ENCODE peak calls at places on chromosomes 3 and 15, in five cellular contexts. I is HepG2, A is K562, W is NB4, D is A549. H is an unnamed sample.

GRCh38 chr3:190537131-190537530 is 23.2 kb downstream of the IL1RAP start:
- DNase-seq in I (no peak), A (no peak), W (no peak), D (no peak), H (no peak)

GRCh38 chr15:55221090-55222011 is 24.6 kb upstream of the RSL24D1 start:
- DNase-seq in I (peak), A (no peak), W (peak), D (peak), H (peak)

GRCh38 chr3:141788147-141788546 is 24.9 kb downstream of the GRK7 start:
- DNase-seq in I (no peak), A (no peak), W (no peak), D (no peak), H (no peak)

GRCh38 chr3:135753506-135753905 is 212.0 kb upstream of the PPP2R3A start:
- DNase-seq in I (no peak), A (no peak), W (no peak), D (no peak), H (no peak)

GRCh38 chr3:110314512-110315114 is 757.0 kb upstream of the NECTIN3 start:
- DNase-seq in I (peak), A (peak), W (peak), D (peak), H (peak)

GRCh38 chr15:36323607-36324006 is 255.8 kb upstream of the CDIN1 start:
- DNase-seq in I (no peak), A (no peak), W (no peak), D (no peak), H (no peak)

GRCh38 chr3:156674911-156675743 is 737 bp downstream of the TIPARP start:
- DNase-seq in I (no peak), A (peak), W (peak), D (peak), H (peak)

GRCh38 chr15:96416218-96416933 is 85.9 kb downstream of the NR2F2 start:
- DNase-seq in I (no peak), A (no peak), W (no peak), D (no peak), H (no peak)

GRCh38 chr15:88900309-88900981 is 5.1 kb upstream of the HAPLN3 start:
- DNase-seq in I (no peak), A (no peak), W (no peak), D (peak), H (no peak)

GRCh38 chr15:78951841-78952238 is 7.0 kb upstream of the CTSH start:
- DNase-seq in I (peak), A (no peak), W (no peak), D (peak), H (no peak)

GRCh38 chr3:5122741-5123706 is 932 bp downstream of the ARL8B start:
- DNase-seq in I (peak), A (peak), W (peak), D (peak), H (peak)

GRCh38 chr3:146491303-146491702 is 21.9 kb upstream of the PLSCR2 start:
- DNase-seq in I (no peak), A (no peak), W (no peak), D (no peak), H (no peak)

GRCh38 chr3:98812851-98813374 is 49.8 kb downstream of the ST3GAL6 start:
- DNase-seq in I (peak), A (peak), W (peak), D (peak), H (peak)

GRCh38 chr3:112097378-112097777 is 11.2 kb downstream of the C3orf52 start:
- DNase-seq in I (peak), A (peak), W (peak), D (peak), H (peak)

GRCh38 chr3:52742418-52743041 is 28.2 kb downstream of the NEK4 start:
- DNase-seq in I (peak), A (peak), W (peak), D (peak), H (peak)

GRCh38 chr3:5022966-5023776 is 43.9 kb downstream of the BHLHE40 start:
- DNase-seq in I (peak), A (peak), W (no peak), D (peak), H (peak)

GRCh38 chr3:150394606-150395005 is 13.5 kb upstream of the TSC22D2 start:
- DNase-seq in I (no peak), A (no peak), W (no peak), D (no peak), H (no peak)

GRCh38 chr3:165837058-165837525 is at the start of gene BCHE:
- DNase-seq in I (no peak), A (no peak), W (no peak), D (peak), H (peak)

GRCh38 chr15:33735637-33736247 is 232.6 kb upstream of the CHRM5 start:
- DNase-seq in I (peak), A (peak), W (peak), D (peak), H (peak)

GRCh38 chr3:46709147-46709654 is 8.0 kb downstream of the TMIE start:
- DNase-seq in I (no peak), A (no peak), W (no peak), D (no peak), H (no peak)

GRCh38 chr3:70824785-70825184 is 512.3 kb upstream of the MDFIC2 start:
- DNase-seq in I (no peak), A (no peak), W (no peak), D (peak), H (peak)

GRCh38 chr3:152849996-152850578 is 15.2 kb downstream of the P2RY1 start:
- DNase-seq in I (no peak), A (peak), W (no peak), D (no peak), H (no peak)

GRCh38 chr15:58924326-58924725 is 9.2 kb downstream of the SLTM start:
- DNase-seq in I (no peak), A (no peak), W (peak), D (no peak), H (no peak)

GRCh38 chr3:105860649-105861048 is 8.2 kb downstream of the CBLB start:
- DNase-seq in I (no peak), A (no peak), W (no peak), D (no peak), H (peak)

GRCh38 chr15:70447927-70448698 is 315.2 kb downstream of the UACA start:
- DNase-seq in I (no peak), A (peak), W (peak), D (no peak), H (no peak)

GRCh38 chr3:53219897-53220483 is 35.8 kb downstream of the TKT start:
- DNase-seq in I (peak), A (peak), W (peak), D (peak), H (peak)

GRCh38 chr3:23590424-23590823 is 215.3 kb upstream of the UBE2E1 start:
- DNase-seq in I (no peak), A (no peak), W (no peak), D (no peak), H (no peak)

GRCh38 chr3:194913281-194913680 is 227.6 kb downstream of the FAM43A start:
- DNase-seq in I (no peak), A (no peak), W (no peak), D (no peak), H (no peak)

GRCh38 chr15:68252925-68253534 is 23.5 kb upstream of the CLN6 start:
- DNase-seq in I (peak), A (peak), W (peak), D (peak), H (peak)

GRCh38 chr3:106593381-106593780 is 724.6 kb upstream of the CBLB start:
- DNase-seq in I (no peak), A (no peak), W (no peak), D (no peak), H (no peak)

GRCh38 chr3:193788189-193788946 is 195.4 kb downstream of the OPA1 start:
- DNase-seq in I (peak), A (peak), W (peak), D (peak), H (peak)

GRCh38 chr3:46962990-46963389 is 13.6 kb downstream of the CCDC12 start:
- DNase-seq in I (no peak), A (no peak), W (no peak), D (no peak), H (no peak)

GRCh38 chr3:165336786-165337185 is 140.6 kb upstream of the SLITRK3 start:
- DNase-seq in I (no peak), A (no peak), W (no peak), D (no peak), H (no peak)

GRCh38 chr3:49536875-49537533 is 17.3 kb upstream of the BSN start:
- DNase-seq in I (no peak), A (no peak), W (no peak), D (no peak), H (no peak)

GRCh38 chr3:56467108-56467507 is 1.2 kb downstream of the ERC2 start:
- DNase-seq in I (peak), A (peak), W (no peak), D (peak), H (peak)

GRCh38 chr3:126212629-126213375 is 32.4 kb upstream of the ALDH1L1 start:
- DNase-seq in I (peak), A (no peak), W (peak), D (peak), H (peak)

GRCh38 chr15:67884514-67885225 is 44.8 kb upstream of the RNU6-1 start:
- DNase-seq in I (peak), A (peak), W (peak), D (peak), H (peak)

GRCh38 chr3:46960081-46960701 is 16.4 kb downstream of the CCDC12 start:
- DNase-seq in I (no peak), A (no peak), W (no peak), D (no peak), H (peak)

GRCh38 chr3:7000501-7000900 is 139.6 kb downstream of the GRM7 start:
- DNase-seq in I (no peak), A (no peak), W (no peak), D (no peak), H (no peak)

GRCh38 chr3:197171481-197172067 is 126.8 kb downstream of the DLG1 start:
- DNase-seq in I (no peak), A (no peak), W (no peak), D (no peak), H (no peak)
- TF ChIP-seq MYC in I (no peak), A (no peak), W (no peak), D (no peak), H (no peak)

DNA sequence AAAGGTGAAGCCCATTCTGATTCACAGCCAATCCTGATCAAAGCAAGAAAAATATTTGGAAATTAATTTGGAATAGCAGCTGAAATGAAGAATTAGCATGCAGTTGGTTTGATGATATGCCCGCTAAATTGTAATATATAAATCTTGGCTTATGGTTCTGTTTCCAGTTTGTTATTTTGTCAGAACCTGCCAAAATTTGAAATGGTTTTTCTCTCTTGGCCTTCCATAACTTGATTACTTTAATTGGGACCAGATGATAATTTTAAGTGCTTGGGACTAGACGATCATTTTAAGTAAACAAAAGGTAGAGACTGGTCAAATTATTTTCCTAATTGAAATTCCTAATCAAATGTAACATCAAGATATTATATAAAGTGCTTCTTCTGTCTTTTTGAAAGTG is 842.4 kb downstream of the TBL1XR1 start:
- DNase-seq in I (no peak), A (no peak), W (no peak), D (no peak), H (no peak)
- TF ChIP-seq MYC in I (no peak), A (no peak), W (no peak), D (no peak), H (no peak)

GRCh38 chr3:58658508-58658907 is 8.1 kb downstream of the FAM3D start:
- DNase-seq in I (no peak), A (no peak), W (no peak), D (no peak), H (no peak)
- TF ChIP-seq MYC in I (no peak), A (no peak), W (no peak), D (no peak), H (no peak)

GRCh38 chr15:40437754-40438687 is 2.7 kb upstream of the BAHD1 start:
- DNase-seq in I (no peak), A (peak), W (no peak), D (no peak), H (no peak)
- TF ChIP-seq MYC in I (no peak), A (no peak), W (no peak), D (no peak), H (no peak)

GRCh38 chr3:171165986-171166385 is 139.5 kb upstream of the SLC2A2 start:
- DNase-seq in I (no peak), A (no peak), W (no peak), D (no peak), H (no peak)

GRCh38 chr3:171168551-171168950 is 142.0 kb upstream of the SLC2A2 start:
- DNase-seq in I (no peak), A (no peak), W (no peak), D (no peak), H (no peak)

GRCh38 chr3:171169866-171170265 is 143.3 kb upstream of the SLC2A2 start:
- DNase-seq in I (no peak), A (no peak), W (no peak), D (no peak), H (no peak)

GRCh38 chr3:171169443-171169842 is 142.9 kb upstream of the SLC2A2 start:
- DNase-seq in I (no peak), A (no peak), W (no peak), D (no peak), H (no peak)

GRCh38 chr3:171168086-171168485 is 141.6 kb upstream of the SLC2A2 start:
- DNase-seq in I (peak), A (no peak), W (no peak), D (peak), H (no peak)
- TF ChIP-seq MYC in I (no peak), A (no peak), W (no peak), D (no peak), H (no peak)

GRCh38 chr15:83356516-83357399 is 72.3 kb upstream of the BNC1 start:
- DNase-seq in I (no peak), A (no peak), W (no peak), D (no peak), H (no peak)

GRCh38 chr15:83364541-83364940 is 80.1 kb upstream of the BNC1 start:
- DNase-seq in I (no peak), A (no peak), W (no peak), D (no peak), H (no peak)

GRCh38 chr15:83365370-83365938 is 81.0 kb upstream of the BNC1 start:
- DNase-seq in I (no peak), A (no peak), W (peak), D (peak), H (peak)

GRCh38 chr15:83358972-83359564 is 74.6 kb upstream of the BNC1 start:
- DNase-seq in I (no peak), A (no peak), W (no peak), D (no peak), H (no peak)

GRCh38 chr15:83362706-83363105 is 78.2 kb upstream of the BNC1 start:
- DNase-seq in I (no peak), A (no peak), W (no peak), D (no peak), H (no peak)
- TF ChIP-seq MYC in I (no peak), A (no peak), W (no peak), D (no peak), H (no peak)

GRCh38 chr3:32200490-32200889 is 38.0 kb upstream of the CMTM8 start:
- DNase-seq in I (no peak), A (no peak), W (no peak), D (no peak), H (peak)
- TF ChIP-seq MYC in I (no peak), A (no peak), W (no peak), D (no peak), H (peak)

GRCh38 chr15:48566669-48567068 is 78.8 kb downstream of the FBN1 start:
- DNase-seq in I (no peak), A (no peak), W (no peak), D (no peak), H (peak)
- TF ChIP-seq MYC in I (no peak), A (no peak), W (no peak), D (no peak), H (no peak)

GRCh38 chr3:15794303-15794771 is 3.4 kb downstream of the ANKRD28 start:
- DNase-seq in I (no peak), A (peak), W (peak), D (peak), H (peak)
- TF ChIP-seq MYC in I (no peak), A (no peak), W (no peak), D (no peak), H (no peak)

H was measured in endothelial cell of umbilical vein.